ENCODE peak calls at places on chromosomes 6 and 20, in eight cellular contexts. H, M, N, T, R, L, V and E are unnamed samples.

GRCh38 chr6:169843110-169843509 is 91.7 kb downstream of the ERMARD start:
- DNase-seq in M (no peak), R (no peak), V (no peak), T (no peak), N (no peak), H (no peak), L (no peak), E (no peak)

GRCh38 chr6:34858681-34859080 is 29.2 kb downstream of the TAF11 start:
- DNase-seq in H (no peak), R (no peak), L (no peak), T (no peak), N (peak; percentile 14), M (no peak), V (no peak), E (no peak)

GRCh38 chr6:90294989-90295853 is 1.4 kb downstream of the BACH2 start:
- DNase-seq in L (peak; percentile 28), T (peak; percentile 3), N (peak; percentile 28), R (peak; percentile 43), M (peak; percentile 47), H (peak; percentile 49), V (peak; percentile 80), E (peak; percentile 34)

GRCh38 chr6:110325197-110325596 is 33.0 kb downstream of the METTL24 start:
- DNase-seq in M (no peak), T (peak; percentile 65), R (peak; percentile 32), H (no peak), V (no peak), N (peak; percentile 75), L (no peak), E (no peak)

GRCh38 chr6:46058951-46059350 is 43.3 kb upstream of the CLIC5 start:
- DNase-seq in R (no peak), H (no peak), T (no peak), N (no peak), L (no peak), V (no peak), M (no peak), E (no peak)

GRCh38 chr6:82331031-82331773 is 32.4 kb upstream of the TPBG start:
- DNase-seq in L (peak; percentile 70), M (no peak), T (peak; percentile 83), H (no peak), R (no peak), V (no peak), N (peak; percentile 66), E (peak; percentile 4)

GRCh38 chr6:27863962-27864905 is 48.0 kb downstream of the OR2B2 start:
- DNase-seq in M (no peak), R (peak; percentile 25), T (peak; percentile 43), N (peak; percentile 48), V (no peak), L (no peak), H (no peak), E (peak; percentile 24)

GRCh38 chr6:2765896-2766766 is 938 bp downstream of the WRNIP1 start:
- DNase-seq in H (no peak), T (peak; percentile 61), N (no peak), L (peak; percentile 48), V (no peak), M (peak; percentile 57), R (peak; percentile 36), E (no peak)

GRCh38 chr6:155103816-155104366 is 108.8 kb downstream of the TIAM2 start:
- DNase-seq in V (peak; percentile 22), M (no peak), R (no peak), N (peak; percentile 49), L (no peak), H (no peak), T (peak; percentile 39), E (no peak)

GRCh38 chr6:1678966-1679690 is 69.4 kb downstream of the FOXC1 start:
- DNase-seq in V (no peak), L (no peak), M (no peak), R (no peak), N (no peak), T (peak; percentile 30), H (no peak), E (peak; percentile 79)

GRCh38 chr6:11245406-11245990 is 13.0 kb upstream of the NEDD9 start:
- DNase-seq in H (no peak), R (no peak), L (no peak), T (peak; percentile 74), M (no peak), V (no peak), N (peak; percentile 34), E (no peak)

GRCh38 chr6:148776321-148776966 is 29.6 kb downstream of the UST start:
- DNase-seq in N (peak; percentile 92), L (peak; percentile 89), M (no peak), R (no peak), V (no peak), T (peak; percentile 80), H (no peak), E (no peak)

GRCh38 chr6:21003780-21004541 is 469.7 kb downstream of the CDKAL1 start:
- DNase-seq in L (peak; percentile 36), M (no peak), T (peak; percentile 58), V (no peak), N (peak; percentile 88), R (no peak), H (no peak), E (no peak)

GRCh38 chr20:32920066-32920465 is 61.3 kb downstream of the EFCAB8 start:
- DNase-seq in N (no peak), V (no peak), L (no peak), R (no peak), T (no peak), M (no peak), H (no peak), E (no peak)